ENCODE peak calls at places on chromosomes 11 and 22, in ten cellular contexts. K is OCI-LY7; T is A549; F is fibroblast of pulmonary artery; G is CD4-positive, CD25-positive, alpha-beta regulatory T cell; M is aorta; S is astrocyte of the spinal cord; Q is epithelial cell of esophagus; L is thoracic aorta; R is colonic mucosa. Z is an unnamed sample.

GRCh38 chr11:18632841-18633240 is 1.3 kb downstream of the SPTY2D1 start:
- DNase-seq in Q (peak; percentile 34), M (no peak), G (no peak), T (no peak), F (no peak), L (no peak), K (no peak), R (no peak), S (no peak), Z (no peak)

GRCh38 chr11:121032546-121032945 is 8.6 kb downstream of the TBCEL start:
- DNase-seq in M (no peak), S (no peak), R (no peak), Q (no peak), L (no peak), F (no peak), T (no peak), G (no peak), K (no peak), Z (no peak)

GRCh38 chr11:534592-535518 is 521 bp downstream of the HRAS start:
- DNase-seq in S (no peak), K (peak; percentile 54), R (no peak), Q (peak; percentile 97), F (no peak), G (peak; percentile 34), L (no peak), T (peak; percentile 35), M (peak; percentile 80), Z (no peak)

GRCh38 chr22:50498322-50498861 is 9.1 kb downstream of the LMF2 start:
- DNase-seq in F (peak; percentile 68), L (no peak), R (peak; percentile 88), S (peak; percentile 56), T (peak; percentile 65), K (peak; percentile 80), G (peak; percentile 70), Q (peak; percentile 73), M (no peak), Z (peak; percentile 60)

GRCh38 chr11:7571640-7572000 is 57.8 kb downstream of the PPFIBP2 start:
- DNase-seq in L (no peak), T (peak; percentile 74), G (no peak), K (peak; percentile 23), M (peak; percentile 82), S (peak; percentile 58), F (peak; percentile 80), R (peak; percentile 88), Q (peak; percentile 73), Z (no peak)

GRCh38 chr11:2448661-2449547 is 4.1 kb downstream of the KCNQ1 start:
- DNase-seq in S (no peak), T (no peak), Q (no peak), F (no peak), G (no peak), R (no peak), K (no peak), M (peak; percentile 67), L (no peak), Z (no peak)

GRCh38 chr11:110196241-110196754 is 100.1 kb downstream of the RDX start:
- DNase-seq in R (no peak), M (no peak), T (peak; percentile 56), L (no peak), F (peak; percentile 87), S (peak; percentile 89), K (no peak), G (no peak), Q (peak; percentile 95), Z (no peak)

GRCh38 chr11:66421492-66422205 is 814 bp downstream of the NPAS4 start:
- DNase-seq in T (peak; percentile 83), G (peak; percentile 86), Q (peak; percentile 87), K (peak; percentile 90), S (peak; percentile 83), L (peak; percentile 74), R (peak; percentile 90), M (peak; percentile 97), F (peak; percentile 91), Z (peak; percentile 79)

GRCh38 chr11:58505849-58506248 is 2.1 kb downstream of the OR5B21 start:
- DNase-seq in F (no peak), S (no peak), K (no peak), G (no peak), R (no peak), M (no peak), Q (no peak), L (no peak), T (no peak), Z (no peak)

GRCh38 chr11:113384551-113384950 is 3.0 kb upstream of the ANKK1 start:
- DNase-seq in Q (peak; percentile 100), F (peak; percentile 95), G (no peak), K (no peak), S (peak; percentile 90), M (no peak), L (no peak), T (no peak), R (no peak), Z (no peak)

GRCh38 chr11:6548121-6548520 is 51.0 kb downstream of the DNHD1 start:
- DNase-seq in T (no peak), L (no peak), G (no peak), R (no peak), S (no peak), F (no peak), M (no peak), K (no peak), Q (no peak), Z (no peak)

GRCh38 chr11:57638005-57638760 is 11.5 kb downstream of the YPEL4 start:
- DNase-seq in T (peak; percentile 99), R (no peak), M (peak; percentile 91), S (peak; percentile 84), G (no peak), F (peak; percentile 87), K (no peak), Q (peak; percentile 84), L (peak; percentile 35), Z (peak; percentile 16)

GRCh38 chr11:57742087-57742452 is 779 bp downstream of the SELENOH start:
- DNase-seq in Q (no peak), R (no peak), G (no peak), L (no peak), M (no peak), F (no peak), K (no peak), S (no peak), T (no peak), Z (no peak)

GRCh38 chr11:134278356-134278755 is 2.2 kb downstream of the GLB1L3 start:
- DNase-seq in G (no peak), M (no peak), R (no peak), L (no peak), F (no peak), Q (no peak), T (no peak), K (no peak), S (no peak), Z (no peak)
- H3K4me3 ChIP-seq in G (no peak overlapping the region), M (no peak overlapping the region), R (no peak overlapping the region), L (no peak overlapping the region), F (no peak overlapping the region), Q (no peak overlapping the region), T (no peak overlapping the region), K (no peak overlapping the region), S (no peak overlapping the region), Z (no peak overlapping the region)

GRCh38 chr22:29607426-29607825 is 4.0 kb downstream of the NF2 start:
- DNase-seq in F (peak; percentile 49), Q (no peak), K (no peak), R (no peak), L (no peak), G (no peak), S (no peak), M (no peak), T (no peak), Z (no peak)

GRCh38 chr22:29603358-29604191 is at the start of gene NF2:
- DNase-seq in F (peak; percentile 100), Q (peak; percentile 100), R (peak; percentile 99), M (peak; percentile 99), G (peak; percentile 99), T (peak; percentile 94), L (no peak), S (peak; percentile 99), K (peak; percentile 99), Z (peak; percentile 99)

GRCh38 chr22:29606320-29606719 is 2.9 kb downstream of the NF2 start:
- DNase-seq in T (no peak), Q (no peak), G (no peak), F (no peak), S (no peak), L (no peak), K (no peak), R (no peak), M (peak; percentile 15), Z (no peak)

GRCh38 chr22:29609139-29609538 is 5.7 kb downstream of the NF2 start:
- DNase-seq in R (no peak), Q (peak; percentile 41), S (no peak), F (no peak), T (peak; percentile 16), K (no peak), G (no peak), M (no peak), L (no peak), Z (no peak)

GRCh38 chr22:29605236-29605850 is 1.9 kb downstream of the NF2 start:
- DNase-seq in R (no peak), T (no peak), G (no peak), Q (no peak), L (no peak), F (no peak), M (peak; percentile 54), S (no peak), K (no peak), Z (no peak)
- H3K4me3 ChIP-seq in R (no peak overlapping the region), T (peak overlapping the region; percentile 63), G (peak overlapping the region; percentile 98), Q (no peak overlapping the region), L (peak overlapping the region; percentile 99), F (peak overlapping the region; percentile 7), M (no peak overlapping the region), S (peak overlapping the region; percentile 60), K (no peak overlapping the region), Z (peak overlapping the region; percentile 92)

GRCh38 chr11:46382644-46383403 is 1.4 kb downstream of the MDK start:
- DNase-seq in M (no peak), T (peak; percentile 90), F (peak; percentile 63), Q (peak; percentile 57), S (no peak), R (peak; percentile 61), G (no peak), K (no peak), L (no peak), Z (no peak)
- H3K4me3 ChIP-seq in M (no peak overlapping the region), T (no peak overlapping the region), F (peak overlapping the region; percentile 59), Q (no peak overlapping the region), S (peak overlapping the region; percentile 55), R (peak overlapping the region; percentile 70), G (no peak overlapping the region), K (no peak overlapping the region), L (peak overlapping the region; percentile 93), Z (peak overlapping the region; percentile 47)

GRCh38 chr22:29470159-29470855 is 9.7 kb upstream of the NEFH start:
- DNase-seq in F (peak; percentile 44), L (no peak), M (peak; percentile 88), Q (peak; percentile 76), R (peak; percentile 68), K (peak; percentile 81), G (peak; percentile 66), T (peak; percentile 66), S (peak; percentile 41), Z (peak; percentile 67)
- H3K4me3 ChIP-seq in F (no peak overlapping the region), L (peak overlapping the region; percentile 59), M (no peak overlapping the region), Q (peak overlapping the region; percentile 41), R (peak overlapping the region; percentile 13), K (peak overlapping the region; percentile 59), G (no peak overlapping the region), T (peak overlapping the region; percentile 51), S (peak overlapping the region; percentile 23), Z (peak overlapping the region; percentile 27)

GRCh38 chr11:33018840-33019239 is 3.2 kb downstream of the DEPDC7 start:
- DNase-seq in S (no peak), Q (no peak), F (no peak), R (no peak), T (no peak), M (no peak), G (no peak), L (no peak), K (no peak), Z (no peak)
- H3K4me3 ChIP-seq in S (no peak overlapping the region), Q (no peak overlapping the region), F (no peak overlapping the region), R (no peak overlapping the region), T (no peak overlapping the region), M (no peak overlapping the region), G (no peak overlapping the region), L (no peak overlapping the region), K (no peak overlapping the region), Z (no peak overlapping the region)

GRCh38 chr11:118894192-118894591 is 10.5 kb downstream of the CXCR5 start:
- DNase-seq in F (no peak), K (no peak), G (no peak), R (no peak), T (no peak), L (no peak), S (no peak), Q (no peak), M (no peak), Z (no peak)
- H3K4me3 ChIP-seq in F (no peak overlapping the region), K (no peak overlapping the region), G (no peak overlapping the region), R (no peak overlapping the region), T (no peak overlapping the region), L (no peak overlapping the region), S (no peak overlapping the region), Q (no peak overlapping the region), M (no peak overlapping the region), Z (no peak overlapping the region)